ENCODE peak calls at places on chromosomes 1 and 21, in nine cellular contexts. F, S, L, Q, V, B, Z, N and H are unnamed samples.

GRCh38 chr1:53112271-53112774 is 30.1 kb downstream of the SLC1A7 start:
- DNase-seq in V (no peak), Z (no peak), Q (no peak), B (no peak), F (peak; percentile 87), S (no peak), N (peak; percentile 81), L (no peak), H (no peak)

GRCh38 chr1:12080773-12081556 is 17.9 kb downstream of the TNFRSF8 start:
- DNase-seq in B (no peak), F (no peak), N (no peak), V (no peak), S (no peak), Q (no peak), L (no peak), Z (no peak), H (no peak)

GRCh38 chr1:244231193-244231571 is 180.1 kb downstream of the ZBTB18 start:
- DNase-seq in S (no peak), N (peak; percentile 44), F (no peak), V (no peak), B (peak; percentile 34), Z (no peak), Q (no peak), L (no peak), H (no peak)

GRCh38 chr1:178784131-178784536 is 59.1 kb downstream of the RALGPS2 start:
- DNase-seq in S (peak; percentile 21), V (no peak), Q (no peak), F (no peak), Z (no peak), L (no peak), N (no peak), B (no peak), H (no peak)

GRCh38 chr1:7616953-7617352 is 154.1 kb upstream of the VAMP3 start:
- DNase-seq in L (no peak), F (no peak), S (no peak), Q (no peak), B (no peak), N (no peak), V (no peak), Z (no peak), H (no peak)

GRCh38 chr1:167697667-167698141 is 24.1 kb upstream of the MPZL1 start:
- DNase-seq in V (no peak), N (no peak), S (no peak), L (no peak), B (no peak), Z (no peak), Q (no peak), F (no peak), H (no peak)

GRCh38 chr21:28657576-28657975 is 335.1 kb downstream of the LTN1 start:
- DNase-seq in Q (no peak), Z (no peak), B (no peak), F (no peak), N (no peak), L (no peak), V (no peak), S (no peak), H (no peak)

GRCh38 chr1:201990427-201990826 is 8.0 kb downstream of the RNPEP start:
- DNase-seq in Q (no peak), S (no peak), L (no peak), Z (no peak), B (no peak), N (no peak), F (no peak), V (no peak), H (no peak)

GRCh38 chr1:209434066-209434465 is 149.4 kb upstream of the CAMK1G start:
- DNase-seq in S (no peak), Q (no peak), V (no peak), L (no peak), Z (no peak), F (no peak), N (peak; percentile 16), B (no peak), H (no peak)

GRCh38 chr1:172421974-172422604 is 1.6 kb downstream of the C1orf105 start:
- DNase-seq in N (no peak), V (no peak), L (no peak), Q (no peak), S (no peak), B (no peak), F (no peak), Z (no peak), H (no peak)

GRCh38 chr1:84573967-84574842 is at the start of gene CTBS:
- DNase-seq in Z (peak; percentile 67), F (peak; percentile 88), S (peak; percentile 93), B (peak; percentile 80), N (peak; percentile 87), V (peak; percentile 95), Q (peak; percentile 98), L (peak; percentile 80), H (peak; percentile 82)

GRCh38 chr1:248873993-248874671 is 15.2 kb upstream of the ZNF692 start:
- DNase-seq in Q (peak; percentile 60), F (no peak), L (peak; percentile 60), N (peak; percentile 93), B (peak; percentile 86), S (peak; percentile 83), Z (peak; percentile 75), V (peak; percentile 89), H (peak; percentile 60)

GRCh38 chr1:30471307-30471706 is 252.1 kb downstream of the MATN1 start:
- DNase-seq in F (no peak), V (no peak), S (no peak), B (no peak), Z (no peak), N (no peak), Q (no peak), L (no peak), H (no peak)

DNA sequence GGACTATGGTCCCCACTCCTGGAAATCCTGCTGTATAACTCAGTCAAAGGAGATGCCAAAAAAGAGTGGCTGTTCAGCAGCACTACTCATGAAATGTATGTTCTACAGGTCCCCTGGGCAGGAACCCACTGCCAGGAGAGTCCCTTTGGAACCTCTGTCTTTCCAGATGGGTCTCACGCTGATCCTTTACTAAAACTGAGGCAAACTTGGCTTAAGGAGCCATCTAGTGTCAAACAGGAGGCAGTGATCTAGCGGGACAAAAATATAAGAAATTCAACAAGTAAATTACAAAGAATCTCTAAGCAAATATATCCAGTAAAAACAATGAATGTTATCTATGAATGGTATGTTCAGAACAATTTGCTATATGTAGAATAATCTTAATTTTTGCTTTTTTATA is 80.5 kb upstream of the PRMT6 start:
- DNase-seq in N (peak; percentile 8), S (peak; percentile 19), Q (no peak), V (peak; percentile 41), B (no peak), F (peak; percentile 6), Z (no peak), L (no peak), H (no peak)
- TF ChIP-seq CTCF in N (no peak), S (peak; percentile 11), Q (no peak), V (peak; percentile 76), B (peak; percentile 58), F (peak; percentile 31), Z (no peak), L (peak; percentile 29), H (no peak)

GRCh38 chr1:56811331-56811730 is 7.9 kb downstream of the FYB2 start:
- DNase-seq in Q (no peak), N (no peak), V (no peak), L (no peak), S (no peak), F (no peak), B (peak; percentile 68), Z (no peak), H (no peak)

GRCh38 chr1:56806804-56807203 is 12.4 kb downstream of the FYB2 start:
- DNase-seq in Q (no peak), N (no peak), Z (no peak), S (no peak), L (no peak), V (no peak), F (no peak), B (no peak), H (no peak)

GRCh38 chr1:56803561-56804156 is 15.5 kb downstream of the FYB2 start:
- DNase-seq in F (peak; percentile 10), Q (no peak), L (no peak), Z (no peak), B (peak; percentile 51), V (peak; percentile 24), S (peak; percentile 27), N (peak; percentile 24), H (no peak)

GRCh38 chr1:56814205-56814604 is 5.0 kb downstream of the FYB2 start:
- DNase-seq in L (no peak), F (no peak), Z (no peak), S (no peak), Q (no peak), N (no peak), B (no peak), V (no peak), H (no peak)

DNA sequence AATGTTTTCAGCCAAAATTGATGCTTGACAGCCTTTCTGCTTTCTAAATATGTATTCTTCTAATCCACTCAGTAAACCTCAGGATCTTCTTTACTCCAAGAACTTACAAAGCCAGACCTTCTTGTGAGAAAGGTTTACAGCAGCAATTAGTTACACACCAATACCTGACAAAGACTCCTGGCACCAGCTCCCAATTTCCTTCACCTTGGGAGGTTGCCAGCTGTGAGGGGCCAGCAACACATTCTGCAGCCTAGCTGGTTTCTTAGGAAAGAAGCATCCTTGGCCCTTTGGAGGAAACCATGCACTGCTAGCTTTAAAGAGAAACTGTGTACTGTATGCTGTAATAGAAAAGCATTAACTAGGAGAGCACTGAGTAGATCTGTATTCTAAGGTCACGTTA is 10.8 kb downstream of the FYB2 start:
- DNase-seq in Q (no peak), V (no peak), N (no peak), Z (no peak), B (no peak), S (no peak), F (no peak), L (no peak), H (no peak)
- TF ChIP-seq CTCF in Q (no peak), V (no peak), N (no peak), Z (no peak), B (no peak), S (no peak), F (no peak), L (no peak), H (no peak)

DNA sequence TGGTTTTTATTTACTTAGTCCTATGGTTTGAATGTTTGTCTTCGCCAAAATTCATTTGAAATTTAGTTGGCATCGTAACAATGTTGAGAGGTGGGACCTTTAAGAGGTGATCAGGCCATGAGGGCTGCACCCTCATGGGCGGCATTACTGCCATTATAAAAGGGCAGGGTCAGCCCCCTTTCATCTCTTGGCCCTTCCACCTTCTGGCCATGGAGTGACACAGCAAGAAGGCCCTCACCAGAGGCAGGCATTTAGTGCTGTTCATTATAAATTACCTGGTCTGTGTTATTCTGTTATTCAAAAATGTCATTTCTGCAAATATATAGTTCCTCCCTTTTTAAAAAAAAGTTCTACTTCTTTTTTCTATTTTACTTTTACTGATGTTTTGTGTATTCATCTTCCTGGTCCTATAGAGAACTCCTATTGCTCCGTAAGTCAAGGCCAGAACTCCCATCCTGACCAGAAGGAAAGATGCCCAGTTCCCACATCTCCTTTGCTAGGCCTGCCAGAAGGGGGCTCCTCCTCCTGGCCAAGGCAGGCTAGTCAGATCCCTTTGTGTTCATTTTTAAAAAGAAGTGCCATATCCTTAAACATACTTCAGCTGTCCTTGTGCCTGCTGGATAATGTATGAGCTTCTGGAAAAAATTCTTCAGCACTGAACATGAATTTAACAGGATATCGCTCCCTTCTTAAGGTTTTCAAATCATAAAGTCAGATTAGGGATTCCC is 10.0 kb upstream of the LBR start:
- DNase-seq in N (peak; percentile 67), F (peak; percentile 45), B (no peak), V (no peak), L (no peak), Z (no peak), S (no peak), Q (no peak), H (no peak)
- TF ChIP-seq CTCF in N (peak; percentile 77), F (peak; percentile 55), B (peak; percentile 52), V (peak; percentile 81), L (peak; percentile 41), Z (no peak), S (peak; percentile 26), Q (peak; percentile 25), H (no peak)

GRCh38 chr1:183244466-183244865 is 58.4 kb downstream of the LAMC2 start:
- DNase-seq in Z (no peak), N (peak; percentile 98), V (no peak), Q (no peak), L (no peak), F (peak; percentile 28), B (no peak), S (peak; percentile 97), H (no peak)
- TF ChIP-seq CTCF in Z (no peak), N (no peak), V (no peak), Q (no peak), L (no peak), F (no peak), B (no peak), S (no peak), H (no peak)